ENCODE peak calls at places on chromosomes 11 and 22, in four cellular contexts. One of them, this sample, is unnamed.

GRCh38 chr11:14908214-14908880 is 16.3 kb upstream of the CYP2R1 start:
- DNase-seq in AG10803: peak; percentile 66
- DNase-seq in LHCN-M2: peak; percentile 26
- DNase-seq in H4: peak; percentile 67
- DNase-seq in this sample: peak; percentile 24

GRCh38 chr11:122025757-122026156 is 90.3 kb downstream of the BLID start:
- DNase-seq in AG10803: no peak
- DNase-seq in LHCN-M2: no peak
- DNase-seq in H4: no peak
- DNase-seq in this sample: peak; percentile 88

GRCh38 chr11:108525161-108525560 is 27.0 kb upstream of the POGLUT3 start:
- DNase-seq in AG10803: no peak
- DNase-seq in LHCN-M2: no peak
- DNase-seq in H4: no peak
- DNase-seq in this sample: no peak

GRCh38 chr22:36561291-36561811 is 32.4 kb upstream of the EIF3D start:
- DNase-seq in AG10803: no peak
- DNase-seq in LHCN-M2: no peak
- DNase-seq in H4: no peak
- DNase-seq in this sample: no peak

GRCh38 chr22:45424241-45424731 is 10.8 kb downstream of the RIBC2 start:
- DNase-seq in AG10803: no peak
- DNase-seq in LHCN-M2: no peak
- DNase-seq in H4: no peak
- DNase-seq in this sample: no peak

GRCh38 chr11:70176940-70177689 is 26.0 kb upstream of the FADD start:
- DNase-seq in AG10803: no peak
- DNase-seq in LHCN-M2: no peak
- DNase-seq in H4: peak; percentile 33
- DNase-seq in this sample: no peak

GRCh38 chr22:36156515-36157419 is 3.8 kb downstream of the APOL3 start:
- DNase-seq in AG10803: peak; percentile 78
- DNase-seq in LHCN-M2: peak; percentile 79
- DNase-seq in H4: peak; percentile 63
- DNase-seq in this sample: peak; percentile 85

GRCh38 chr11:103529217-103529684 is 420.0 kb downstream of the DYNC2H1 start:
- DNase-seq in AG10803: peak; percentile 88
- DNase-seq in LHCN-M2: peak; percentile 96
- DNase-seq in H4: no peak
- DNase-seq in this sample: peak; percentile 91

GRCh38 chr11:2510626-2511402 is 66.0 kb downstream of the KCNQ1 start:
- DNase-seq in AG10803: no peak
- DNase-seq in LHCN-M2: no peak
- DNase-seq in H4: no peak
- DNase-seq in this sample: no peak

GRCh38 chr22:19149962-19150361 is at the start of gene GSC2:
- DNase-seq in AG10803: no peak
- DNase-seq in LHCN-M2: no peak
- DNase-seq in H4: no peak
- DNase-seq in this sample: no peak

GRCh38 chr11:18239655-18240054 is 3.1 kb upstream of the SAA4 start:
- DNase-seq in AG10803: no peak
- DNase-seq in LHCN-M2: no peak
- DNase-seq in H4: no peak
- DNase-seq in this sample: no peak

GRCh38 chr11:68116892-68117435 is 4.2 kb downstream of the CHKA start:
- DNase-seq in AG10803: no peak
- DNase-seq in LHCN-M2: no peak
- DNase-seq in H4: no peak
- DNase-seq in this sample: no peak

GRCh38 chr11:57885298-57886035 is 123.9 kb downstream of the CTNND1 start:
- DNase-seq in AG10803: no peak
- DNase-seq in LHCN-M2: peak; percentile 22
- DNase-seq in H4: no peak
- DNase-seq in this sample: peak; percentile 25

This sample was measured in RPMI7951.